ENCODE peak calls at places on chromosomes 13 and 19, in ten cellular contexts. One of them, this sample, is unnamed.

GRCh38 chr13:106151056-106151699 is 384.3 kb downstream of the EFNB2 start:
- DNase-seq in CD4-positive, alpha-beta T cell: no peak
- DNase-seq in stimulated activated CD4-positive, alpha-beta T cell treated with anti-CD3 and anti-CD28 coated beads, Interleukin-12 subunit alpha, Interleukin-12 subunit beta, amount 100 ng/mL, for 24 hours: no peak
- DNase-seq in adrenal gland: no peak
- DNase-seq in activated CD4-positive, alpha-beta T cell treated with anti-CD3 and anti-CD28 coated beads, Interleukin-2, amount 50 U/mL, for 24 hours: no peak
- DNase-seq in heart left ventricle: no peak
- DNase-seq in EL: peak
- DNase-seq in WERI-Rb-1: no peak
- DNase-seq in psoas muscle: no peak
- DNase-seq in islet precursor cell: peak
- DNase-seq in this sample: no peak

GRCh38 chr13:97211357-97211756 is 10.8 kb upstream of the MBNL2 start:
- DNase-seq in CD4-positive, alpha-beta T cell: no peak
- DNase-seq in stimulated activated CD4-positive, alpha-beta T cell treated with anti-CD3 and anti-CD28 coated beads, Interleukin-12 subunit alpha, Interleukin-12 subunit beta, amount 100 ng/mL, for 24 hours: no peak
- DNase-seq in adrenal gland: no peak
- DNase-seq in activated CD4-positive, alpha-beta T cell treated with anti-CD3 and anti-CD28 coated beads, Interleukin-2, amount 50 U/mL, for 24 hours: no peak
- DNase-seq in heart left ventricle: no peak
- DNase-seq in EL: peak
- DNase-seq in WERI-Rb-1: no peak
- DNase-seq in psoas muscle: no peak
- DNase-seq in islet precursor cell: no peak
- DNase-seq in this sample: no peak

GRCh38 chr13:113378825-113379224 is 14.9 kb upstream of the GRTP1 start:
- DNase-seq in CD4-positive, alpha-beta T cell: no peak
- DNase-seq in stimulated activated CD4-positive, alpha-beta T cell treated with anti-CD3 and anti-CD28 coated beads, Interleukin-12 subunit alpha, Interleukin-12 subunit beta, amount 100 ng/mL, for 24 hours: no peak
- DNase-seq in adrenal gland: no peak
- DNase-seq in activated CD4-positive, alpha-beta T cell treated with anti-CD3 and anti-CD28 coated beads, Interleukin-2, amount 50 U/mL, for 24 hours: no peak
- DNase-seq in heart left ventricle: no peak
- DNase-seq in EL: no peak
- DNase-seq in WERI-Rb-1: no peak
- DNase-seq in psoas muscle: no peak
- DNase-seq in islet precursor cell: no peak
- DNase-seq in this sample: no peak

GRCh38 chr19:27392027-27392632 is 1820.8 kb downstream of the UQCRFS1 start:
- DNase-seq in CD4-positive, alpha-beta T cell: no peak
- DNase-seq in stimulated activated CD4-positive, alpha-beta T cell treated with anti-CD3 and anti-CD28 coated beads, Interleukin-12 subunit alpha, Interleukin-12 subunit beta, amount 100 ng/mL, for 24 hours: no peak
- DNase-seq in adrenal gland: no peak
- DNase-seq in activated CD4-positive, alpha-beta T cell treated with anti-CD3 and anti-CD28 coated beads, Interleukin-2, amount 50 U/mL, for 24 hours: peak
- DNase-seq in heart left ventricle: no peak
- DNase-seq in EL: no peak
- DNase-seq in WERI-Rb-1: no peak
- DNase-seq in psoas muscle: peak
- DNase-seq in islet precursor cell: peak
- DNase-seq in this sample: no peak

GRCh38 chr13:28741080-28741479 is 22.3 kb upstream of the SLC46A3 start:
- DNase-seq in CD4-positive, alpha-beta T cell: no peak
- DNase-seq in stimulated activated CD4-positive, alpha-beta T cell treated with anti-CD3 and anti-CD28 coated beads, Interleukin-12 subunit alpha, Interleukin-12 subunit beta, amount 100 ng/mL, for 24 hours: no peak
- DNase-seq in adrenal gland: no peak
- DNase-seq in activated CD4-positive, alpha-beta T cell treated with anti-CD3 and anti-CD28 coated beads, Interleukin-2, amount 50 U/mL, for 24 hours: no peak
- DNase-seq in heart left ventricle: no peak
- DNase-seq in EL: peak
- DNase-seq in WERI-Rb-1: no peak
- DNase-seq in psoas muscle: no peak
- DNase-seq in islet precursor cell: no peak
- DNase-seq in this sample: no peak

GRCh38 chr13:35768551-35768950 is 292.1 kb upstream of the MAB21L1 start:
- DNase-seq in CD4-positive, alpha-beta T cell: no peak
- DNase-seq in stimulated activated CD4-positive, alpha-beta T cell treated with anti-CD3 and anti-CD28 coated beads, Interleukin-12 subunit alpha, Interleukin-12 subunit beta, amount 100 ng/mL, for 24 hours: no peak
- DNase-seq in adrenal gland: no peak
- DNase-seq in activated CD4-positive, alpha-beta T cell treated with anti-CD3 and anti-CD28 coated beads, Interleukin-2, amount 50 U/mL, for 24 hours: no peak
- DNase-seq in heart left ventricle: no peak
- DNase-seq in EL: peak
- DNase-seq in WERI-Rb-1: no peak
- DNase-seq in psoas muscle: no peak
- DNase-seq in islet precursor cell: no peak
- DNase-seq in this sample: no peak

GRCh38 chr13:44220948-44221347 is 152.7 kb upstream of the SERP2 start:
- DNase-seq in CD4-positive, alpha-beta T cell: no peak
- DNase-seq in stimulated activated CD4-positive, alpha-beta T cell treated with anti-CD3 and anti-CD28 coated beads, Interleukin-12 subunit alpha, Interleukin-12 subunit beta, amount 100 ng/mL, for 24 hours: no peak
- DNase-seq in adrenal gland: no peak
- DNase-seq in activated CD4-positive, alpha-beta T cell treated with anti-CD3 and anti-CD28 coated beads, Interleukin-2, amount 50 U/mL, for 24 hours: no peak
- DNase-seq in heart left ventricle: no peak
- DNase-seq in EL: no peak
- DNase-seq in WERI-Rb-1: no peak
- DNase-seq in psoas muscle: peak
- DNase-seq in islet precursor cell: no peak
- DNase-seq in this sample: no peak

GRCh38 chr13:49627831-49628652 is at the start of gene ARL11:
- DNase-seq in CD4-positive, alpha-beta T cell: peak
- DNase-seq in stimulated activated CD4-positive, alpha-beta T cell treated with anti-CD3 and anti-CD28 coated beads, Interleukin-12 subunit alpha, Interleukin-12 subunit beta, amount 100 ng/mL, for 24 hours: peak
- DNase-seq in adrenal gland: peak
- DNase-seq in activated CD4-positive, alpha-beta T cell treated with anti-CD3 and anti-CD28 coated beads, Interleukin-2, amount 50 U/mL, for 24 hours: peak
- DNase-seq in heart left ventricle: peak
- DNase-seq in EL: no peak
- DNase-seq in WERI-Rb-1: no peak
- DNase-seq in psoas muscle: peak
- DNase-seq in islet precursor cell: peak
- DNase-seq in this sample: peak

GRCh38 chr13:82740442-82740841 is 1141.8 kb downstream of the SLITRK1 start:
- DNase-seq in CD4-positive, alpha-beta T cell: no peak
- DNase-seq in stimulated activated CD4-positive, alpha-beta T cell treated with anti-CD3 and anti-CD28 coated beads, Interleukin-12 subunit alpha, Interleukin-12 subunit beta, amount 100 ng/mL, for 24 hours: no peak
- DNase-seq in adrenal gland: no peak
- DNase-seq in activated CD4-positive, alpha-beta T cell treated with anti-CD3 and anti-CD28 coated beads, Interleukin-2, amount 50 U/mL, for 24 hours: no peak
- DNase-seq in heart left ventricle: no peak
- DNase-seq in EL: no peak
- DNase-seq in WERI-Rb-1: no peak
- DNase-seq in psoas muscle: no peak
- DNase-seq in islet precursor cell: no peak
- DNase-seq in this sample: no peak

GRCh38 chr19:30222428-30222873 is 149.7 kb upstream of the ZNF536 start:
- DNase-seq in CD4-positive, alpha-beta T cell: no peak
- DNase-seq in stimulated activated CD4-positive, alpha-beta T cell treated with anti-CD3 and anti-CD28 coated beads, Interleukin-12 subunit alpha, Interleukin-12 subunit beta, amount 100 ng/mL, for 24 hours: no peak
- DNase-seq in adrenal gland: no peak
- DNase-seq in activated CD4-positive, alpha-beta T cell treated with anti-CD3 and anti-CD28 coated beads, Interleukin-2, amount 50 U/mL, for 24 hours: no peak
- DNase-seq in heart left ventricle: no peak
- DNase-seq in EL: no peak
- DNase-seq in WERI-Rb-1: no peak
- DNase-seq in psoas muscle: no peak
- DNase-seq in islet precursor cell: peak
- DNase-seq in this sample: no peak

GRCh38 chr19:28130066-28130511 is 1082.9 kb downstream of the UQCRFS1 start:
- DNase-seq in CD4-positive, alpha-beta T cell: no peak
- DNase-seq in stimulated activated CD4-positive, alpha-beta T cell treated with anti-CD3 and anti-CD28 coated beads, Interleukin-12 subunit alpha, Interleukin-12 subunit beta, amount 100 ng/mL, for 24 hours: no peak
- DNase-seq in adrenal gland: no peak
- DNase-seq in activated CD4-positive, alpha-beta T cell treated with anti-CD3 and anti-CD28 coated beads, Interleukin-2, amount 50 U/mL, for 24 hours: no peak
- DNase-seq in heart left ventricle: no peak
- DNase-seq in EL: no peak
- DNase-seq in WERI-Rb-1: peak
- DNase-seq in psoas muscle: no peak
- DNase-seq in islet precursor cell: peak
- DNase-seq in this sample: no peak

GRCh38 chr13:75550159-75550567 is 572 bp downstream of the UCHL3 start:
- DNase-seq in CD4-positive, alpha-beta T cell: no peak
- DNase-seq in stimulated activated CD4-positive, alpha-beta T cell treated with anti-CD3 and anti-CD28 coated beads, Interleukin-12 subunit alpha, Interleukin-12 subunit beta, amount 100 ng/mL, for 24 hours: no peak
- DNase-seq in adrenal gland: peak
- DNase-seq in activated CD4-positive, alpha-beta T cell treated with anti-CD3 and anti-CD28 coated beads, Interleukin-2, amount 50 U/mL, for 24 hours: no peak
- DNase-seq in heart left ventricle: no peak
- DNase-seq in EL: peak
- DNase-seq in WERI-Rb-1: no peak
- DNase-seq in psoas muscle: no peak
- DNase-seq in islet precursor cell: peak
- DNase-seq in this sample: no peak

GRCh38 chr13:75959861-75960481 is 323.8 kb downstream of the LMO7 start:
- DNase-seq in CD4-positive, alpha-beta T cell: no peak
- DNase-seq in stimulated activated CD4-positive, alpha-beta T cell treated with anti-CD3 and anti-CD28 coated beads, Interleukin-12 subunit alpha, Interleukin-12 subunit beta, amount 100 ng/mL, for 24 hours: no peak
- DNase-seq in adrenal gland: no peak
- DNase-seq in activated CD4-positive, alpha-beta T cell treated with anti-CD3 and anti-CD28 coated beads, Interleukin-2, amount 50 U/mL, for 24 hours: no peak
- DNase-seq in heart left ventricle: no peak
- DNase-seq in EL: no peak
- DNase-seq in WERI-Rb-1: no peak
- DNase-seq in psoas muscle: no peak
- DNase-seq in islet precursor cell: no peak
- DNase-seq in this sample: no peak

GRCh38 chr13:33126909-33127607 is 110.8 kb downstream of the KL start:
- DNase-seq in CD4-positive, alpha-beta T cell: no peak
- DNase-seq in stimulated activated CD4-positive, alpha-beta T cell treated with anti-CD3 and anti-CD28 coated beads, Interleukin-12 subunit alpha, Interleukin-12 subunit beta, amount 100 ng/mL, for 24 hours: no peak
- DNase-seq in adrenal gland: no peak
- DNase-seq in activated CD4-positive, alpha-beta T cell treated with anti-CD3 and anti-CD28 coated beads, Interleukin-2, amount 50 U/mL, for 24 hours: no peak
- DNase-seq in heart left ventricle: peak
- DNase-seq in EL: peak
- DNase-seq in WERI-Rb-1: no peak
- DNase-seq in psoas muscle: peak
- DNase-seq in islet precursor cell: no peak
- DNase-seq in this sample: no peak

GRCh38 chr19:29810504-29810871 is 1.3 kb upstream of the CCNE1 start:
- DNase-seq in CD4-positive, alpha-beta T cell: no peak
- DNase-seq in stimulated activated CD4-positive, alpha-beta T cell treated with anti-CD3 and anti-CD28 coated beads, Interleukin-12 subunit alpha, Interleukin-12 subunit beta, amount 100 ng/mL, for 24 hours: no peak
- DNase-seq in adrenal gland: peak
- DNase-seq in activated CD4-positive, alpha-beta T cell treated with anti-CD3 and anti-CD28 coated beads, Interleukin-2, amount 50 U/mL, for 24 hours: no peak
- DNase-seq in heart left ventricle: peak
- DNase-seq in EL: peak
- DNase-seq in WERI-Rb-1: no peak
- DNase-seq in psoas muscle: no peak
- DNase-seq in islet precursor cell: no peak
- DNase-seq in this sample: no peak

GRCh38 chr19:52778811-52779210 is 7.8 kb downstream of the ZNF600 start:
- DNase-seq in CD4-positive, alpha-beta T cell: no peak
- DNase-seq in stimulated activated CD4-positive, alpha-beta T cell treated with anti-CD3 and anti-CD28 coated beads, Interleukin-12 subunit alpha, Interleukin-12 subunit beta, amount 100 ng/mL, for 24 hours: no peak
- DNase-seq in adrenal gland: no peak
- DNase-seq in activated CD4-positive, alpha-beta T cell treated with anti-CD3 and anti-CD28 coated beads, Interleukin-2, amount 50 U/mL, for 24 hours: no peak
- DNase-seq in heart left ventricle: no peak
- DNase-seq in EL: peak
- DNase-seq in WERI-Rb-1: no peak
- DNase-seq in psoas muscle: no peak
- DNase-seq in islet precursor cell: no peak
- DNase-seq in this sample: no peak

GRCh38 chr19:2983351-2984195 is 6.2 kb downstream of the TLE6 start:
- DNase-seq in CD4-positive, alpha-beta T cell: no peak
- DNase-seq in stimulated activated CD4-positive, alpha-beta T cell treated with anti-CD3 and anti-CD28 coated beads, Interleukin-12 subunit alpha, Interleukin-12 subunit beta, amount 100 ng/mL, for 24 hours: no peak
- DNase-seq in adrenal gland: no peak
- DNase-seq in activated CD4-positive, alpha-beta T cell treated with anti-CD3 and anti-CD28 coated beads, Interleukin-2, amount 50 U/mL, for 24 hours: no peak
- DNase-seq in heart left ventricle: peak
- DNase-seq in EL: peak
- DNase-seq in WERI-Rb-1: peak
- DNase-seq in psoas muscle: peak
- DNase-seq in islet precursor cell: peak
- DNase-seq in this sample: no peak

GRCh38 chr13:99974939-99975561 is 3.5 kb upstream of the ZIC5 start:
- DNase-seq in CD4-positive, alpha-beta T cell: no peak
- DNase-seq in stimulated activated CD4-positive, alpha-beta T cell treated with anti-CD3 and anti-CD28 coated beads, Interleukin-12 subunit alpha, Interleukin-12 subunit beta, amount 100 ng/mL, for 24 hours: no peak
- DNase-seq in adrenal gland: no peak
- DNase-seq in activated CD4-positive, alpha-beta T cell treated with anti-CD3 and anti-CD28 coated beads, Interleukin-2, amount 50 U/mL, for 24 hours: no peak
- DNase-seq in heart left ventricle: no peak
- DNase-seq in EL: no peak
- DNase-seq in WERI-Rb-1: no peak
- DNase-seq in psoas muscle: no peak
- DNase-seq in islet precursor cell: peak
- DNase-seq in this sample: no peak

GRCh38 chr13:52393572-52394357 is 12.2 kb downstream of the THSD1 start:
- DNase-seq in CD4-positive, alpha-beta T cell: no peak
- DNase-seq in stimulated activated CD4-positive, alpha-beta T cell treated with anti-CD3 and anti-CD28 coated beads, Interleukin-12 subunit alpha, Interleukin-12 subunit beta, amount 100 ng/mL, for 24 hours: no peak
- DNase-seq in adrenal gland: no peak
- DNase-seq in activated CD4-positive, alpha-beta T cell treated with anti-CD3 and anti-CD28 coated beads, Interleukin-2, amount 50 U/mL, for 24 hours: no peak
- DNase-seq in heart left ventricle: no peak
- DNase-seq in EL: no peak
- DNase-seq in WERI-Rb-1: no peak
- DNase-seq in psoas muscle: no peak
- DNase-seq in islet precursor cell: no peak
- DNase-seq in this sample: no peak

GRCh38 chr19:35127871-35128270 is 7.0 kb downstream of the LGI4 start:
- DNase-seq in CD4-positive, alpha-beta T cell: no peak
- DNase-seq in stimulated activated CD4-positive, alpha-beta T cell treated with anti-CD3 and anti-CD28 coated beads, Interleukin-12 subunit alpha, Interleukin-12 subunit beta, amount 100 ng/mL, for 24 hours: no peak
- DNase-seq in adrenal gland: no peak
- DNase-seq in activated CD4-positive, alpha-beta T cell treated with anti-CD3 and anti-CD28 coated beads, Interleukin-2, amount 50 U/mL, for 24 hours: no peak
- DNase-seq in heart left ventricle: no peak
- DNase-seq in EL: no peak
- DNase-seq in WERI-Rb-1: no peak
- DNase-seq in psoas muscle: no peak
- DNase-seq in islet precursor cell: no peak
- DNase-seq in this sample: no peak

GRCh38 chr13:25046985-25047660 is 48.8 kb upstream of the PABPC3 start:
- DNase-seq in CD4-positive, alpha-beta T cell: no peak
- DNase-seq in stimulated activated CD4-positive, alpha-beta T cell treated with anti-CD3 and anti-CD28 coated beads, Interleukin-12 subunit alpha, Interleukin-12 subunit beta, amount 100 ng/mL, for 24 hours: no peak
- DNase-seq in adrenal gland: no peak
- DNase-seq in activated CD4-positive, alpha-beta T cell treated with anti-CD3 and anti-CD28 coated beads, Interleukin-2, amount 50 U/mL, for 24 hours: no peak
- DNase-seq in heart left ventricle: no peak
- DNase-seq in EL: peak
- DNase-seq in WERI-Rb-1: peak
- DNase-seq in psoas muscle: no peak
- DNase-seq in islet precursor cell: peak
- DNase-seq in this sample: no peak

GRCh38 chr19:28020631-28021315 is 1192.2 kb downstream of the UQCRFS1 start:
- DNase-seq in CD4-positive, alpha-beta T cell: no peak
- DNase-seq in stimulated activated CD4-positive, alpha-beta T cell treated with anti-CD3 and anti-CD28 coated beads, Interleukin-12 subunit alpha, Interleukin-12 subunit beta, amount 100 ng/mL, for 24 hours: no peak
- DNase-seq in adrenal gland: no peak
- DNase-seq in activated CD4-positive, alpha-beta T cell treated with anti-CD3 and anti-CD28 coated beads, Interleukin-2, amount 50 U/mL, for 24 hours: no peak
- DNase-seq in heart left ventricle: no peak
- DNase-seq in EL: no peak
- DNase-seq in WERI-Rb-1: peak
- DNase-seq in psoas muscle: no peak
- DNase-seq in islet precursor cell: no peak
- DNase-seq in this sample: no peak

GRCh38 chr19:543912-544608 is at the start of gene GZMM:
- DNase-seq in CD4-positive, alpha-beta T cell: peak
- DNase-seq in stimulated activated CD4-positive, alpha-beta T cell treated with anti-CD3 and anti-CD28 coated beads, Interleukin-12 subunit alpha, Interleukin-12 subunit beta, amount 100 ng/mL, for 24 hours: peak
- DNase-seq in adrenal gland: no peak
- DNase-seq in activated CD4-positive, alpha-beta T cell treated with anti-CD3 and anti-CD28 coated beads, Interleukin-2, amount 50 U/mL, for 24 hours: peak
- DNase-seq in heart left ventricle: no peak
- DNase-seq in EL: no peak
- DNase-seq in WERI-Rb-1: no peak
- DNase-seq in psoas muscle: no peak
- DNase-seq in islet precursor cell: no peak
- DNase-seq in this sample: peak

This sample was measured in GM18507.